ENCODE peak calls at places on chromosomes 11 and 22, in seven cellular contexts. One of them, this sample, is unnamed.

GRCh38 chr11:79438631-79439429 is 2.0 kb downstream of the TENM4 start:
- DNase-seq in heart right ventricle: peak
- DNase-seq in CD8-positive, alpha-beta memory T cell: no peak
- DNase-seq in transverse colon: peak
- DNase-seq in neuronal stem cell: peak
- DNase-seq in ascending aorta: peak
- DNase-seq in HCT116: no peak
- DNase-seq in this sample: peak

GRCh38 chr22:37282385-37282677 is at the start of gene CYTH4:
- DNase-seq in heart right ventricle: peak
- DNase-seq in CD8-positive, alpha-beta memory T cell: peak
- DNase-seq in transverse colon: peak
- DNase-seq in neuronal stem cell: no peak
- DNase-seq in ascending aorta: peak
- DNase-seq in HCT116: no peak
- DNase-seq in this sample: peak

GRCh38 chr22:25940479-25940878 is 198.5 kb downstream of the MYO18B start:
- DNase-seq in heart right ventricle: no peak
- DNase-seq in CD8-positive, alpha-beta memory T cell: no peak
- DNase-seq in transverse colon: no peak
- DNase-seq in neuronal stem cell: no peak
- DNase-seq in ascending aorta: no peak
- DNase-seq in HCT116: no peak
- DNase-seq in this sample: no peak

GRCh38 chr11:68855205-68855978 is 13.7 kb upstream of the CPT1A start:
- DNase-seq in heart right ventricle: peak
- DNase-seq in CD8-positive, alpha-beta memory T cell: no peak
- DNase-seq in transverse colon: peak
- DNase-seq in neuronal stem cell: no peak
- DNase-seq in ascending aorta: no peak
- DNase-seq in HCT116: no peak
- DNase-seq in this sample: peak

GRCh38 chr11:72629266-72629665 is 45.0 kb downstream of the PDE2A start:
- DNase-seq in heart right ventricle: peak
- DNase-seq in CD8-positive, alpha-beta memory T cell: no peak
- DNase-seq in transverse colon: peak
- DNase-seq in neuronal stem cell: no peak
- DNase-seq in ascending aorta: no peak
- DNase-seq in HCT116: no peak
- DNase-seq in this sample: no peak

GRCh38 chr22:32789797-32790620 is 11.5 kb upstream of the TIMP3 start:
- DNase-seq in heart right ventricle: no peak
- DNase-seq in CD8-positive, alpha-beta memory T cell: no peak
- DNase-seq in transverse colon: no peak
- DNase-seq in neuronal stem cell: no peak
- DNase-seq in ascending aorta: no peak
- DNase-seq in HCT116: no peak
- DNase-seq in this sample: no peak

GRCh38 chr11:116215471-116216113 is 557.2 kb downstream of the BUD13 start:
- DNase-seq in heart right ventricle: no peak
- DNase-seq in CD8-positive, alpha-beta memory T cell: no peak
- DNase-seq in transverse colon: no peak
- DNase-seq in neuronal stem cell: no peak
- DNase-seq in ascending aorta: peak
- DNase-seq in HCT116: no peak
- DNase-seq in this sample: no peak

GRCh38 chr22:32723632-32724031 is 77.9 kb upstream of the TIMP3 start:
- DNase-seq in heart right ventricle: peak
- DNase-seq in CD8-positive, alpha-beta memory T cell: no peak
- DNase-seq in transverse colon: peak
- DNase-seq in neuronal stem cell: no peak
- DNase-seq in ascending aorta: peak
- DNase-seq in HCT116: no peak
- DNase-seq in this sample: no peak

GRCh38 chr11:44304091-44305084 is 5.6 kb downstream of the ALX4 start:
- DNase-seq in heart right ventricle: no peak
- DNase-seq in CD8-positive, alpha-beta memory T cell: no peak
- DNase-seq in transverse colon: no peak
- DNase-seq in neuronal stem cell: no peak
- DNase-seq in ascending aorta: no peak
- DNase-seq in HCT116: no peak
- DNase-seq in this sample: no peak

GRCh38 chr22:50702821-50703725 is 30.4 kb downstream of the SHANK3 start:
- DNase-seq in heart right ventricle: peak
- DNase-seq in CD8-positive, alpha-beta memory T cell: peak
- DNase-seq in transverse colon: no peak
- DNase-seq in neuronal stem cell: no peak
- DNase-seq in ascending aorta: peak
- DNase-seq in HCT116: no peak
- DNase-seq in this sample: no peak

GRCh38 chr11:112526699-112527410 is 266.2 kb upstream of the PLET1 start:
- DNase-seq in heart right ventricle: no peak
- DNase-seq in CD8-positive, alpha-beta memory T cell: no peak
- DNase-seq in transverse colon: no peak
- DNase-seq in neuronal stem cell: no peak
- DNase-seq in ascending aorta: no peak
- DNase-seq in HCT116: no peak
- DNase-seq in this sample: no peak

GRCh38 chr22:31394326-31394725 is 5.1 kb upstream of the DRG1 start:
- DNase-seq in heart right ventricle: no peak
- DNase-seq in CD8-positive, alpha-beta memory T cell: no peak
- DNase-seq in transverse colon: no peak
- DNase-seq in neuronal stem cell: no peak
- DNase-seq in ascending aorta: no peak
- DNase-seq in HCT116: no peak
- DNase-seq in this sample: no peak

GRCh38 chr11:119323532-119324033 is 6.7 kb upstream of the MCAM start:
- DNase-seq in heart right ventricle: no peak
- DNase-seq in CD8-positive, alpha-beta memory T cell: peak
- DNase-seq in transverse colon: peak
- DNase-seq in neuronal stem cell: no peak
- DNase-seq in ascending aorta: peak
- DNase-seq in HCT116: peak
- DNase-seq in this sample: peak

GRCh38 chr22:47198801-47199251 is 436.4 kb downstream of the TBC1D22A start:
- DNase-seq in heart right ventricle: no peak
- DNase-seq in CD8-positive, alpha-beta memory T cell: no peak
- DNase-seq in transverse colon: no peak
- DNase-seq in neuronal stem cell: no peak
- DNase-seq in ascending aorta: peak
- DNase-seq in HCT116: no peak
- DNase-seq in this sample: no peak

GRCh38 chr11:65557280-65558001 is 718 bp downstream of the LTBP3 start:
- DNase-seq in heart right ventricle: peak
- DNase-seq in CD8-positive, alpha-beta memory T cell: no peak
- DNase-seq in transverse colon: no peak
- DNase-seq in neuronal stem cell: no peak
- DNase-seq in ascending aorta: no peak
- DNase-seq in HCT116: no peak
- DNase-seq in this sample: no peak

GRCh38 chr11:65555693-65556231 is 2.4 kb downstream of the LTBP3 start:
- DNase-seq in heart right ventricle: peak
- DNase-seq in CD8-positive, alpha-beta memory T cell: no peak
- DNase-seq in transverse colon: no peak
- DNase-seq in neuronal stem cell: no peak
- DNase-seq in ascending aorta: peak
- DNase-seq in HCT116: peak
- DNase-seq in this sample: peak

GRCh38 chr11:65554842-65555395 is 3.2 kb downstream of the LTBP3 start:
- DNase-seq in heart right ventricle: no peak
- DNase-seq in CD8-positive, alpha-beta memory T cell: no peak
- DNase-seq in transverse colon: no peak
- DNase-seq in neuronal stem cell: no peak
- DNase-seq in ascending aorta: no peak
- DNase-seq in HCT116: no peak
- DNase-seq in this sample: no peak

GRCh38 chr11:65558002-65558784 is at the start of gene LTBP3:
- DNase-seq in heart right ventricle: peak
- DNase-seq in CD8-positive, alpha-beta memory T cell: peak
- DNase-seq in transverse colon: peak
- DNase-seq in neuronal stem cell: no peak
- DNase-seq in ascending aorta: peak
- DNase-seq in HCT116: no peak
- DNase-seq in this sample: peak

DNA sequence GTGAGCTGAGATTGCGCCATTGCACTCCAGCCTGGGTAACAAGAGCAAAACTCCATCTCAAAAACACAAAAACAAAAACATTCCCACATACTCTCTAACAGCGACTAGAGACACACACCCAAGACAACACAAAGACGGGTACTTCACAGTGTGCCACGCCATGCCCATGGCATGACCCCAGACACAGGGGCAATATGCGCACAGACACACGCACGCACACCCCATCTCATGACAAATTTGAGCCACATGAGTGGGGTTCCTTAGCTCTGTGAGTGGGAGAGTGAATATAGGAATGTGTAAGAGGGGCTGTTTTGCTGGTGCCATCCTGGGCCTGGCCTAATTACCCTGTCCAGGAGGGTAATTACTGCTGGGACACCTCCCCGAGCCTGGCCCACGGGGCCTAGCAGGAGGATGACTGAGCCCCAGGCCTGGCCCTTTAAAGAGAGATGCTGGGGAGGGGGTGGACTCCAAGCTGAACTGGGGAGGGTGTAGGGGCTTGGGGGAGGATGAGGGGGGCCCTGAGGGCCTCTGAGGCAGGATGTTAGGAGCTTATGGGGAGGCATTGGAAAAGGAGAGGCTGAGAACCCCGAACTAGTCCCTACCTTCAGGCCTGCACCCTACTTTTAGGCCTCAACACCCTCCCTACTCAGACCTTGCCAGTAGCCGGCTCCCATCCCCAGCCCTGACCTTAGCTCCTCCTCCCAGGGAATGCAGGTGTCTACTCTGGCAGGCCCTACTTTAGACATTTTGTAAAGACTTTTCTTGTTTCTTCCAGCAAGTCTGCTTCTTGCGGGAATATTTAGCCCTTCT is 1.5 kb downstream of the LTBP3 start:
- DNase-seq in heart right ventricle: no peak
- DNase-seq in CD8-positive, alpha-beta memory T cell: no peak
- DNase-seq in transverse colon: no peak
- DNase-seq in neuronal stem cell: no peak
- DNase-seq in ascending aorta: no peak
- DNase-seq in HCT116: no peak
- DNase-seq in this sample: no peak
- H3K27ac ChIP-seq in heart right ventricle: peak
- H3K27ac ChIP-seq in CD8-positive, alpha-beta memory T cell: peak
- H3K27ac ChIP-seq in transverse colon: peak
- H3K27ac ChIP-seq in neuronal stem cell: no peak
- H3K27ac ChIP-seq in ascending aorta: peak
- H3K27ac ChIP-seq in HCT116: peak
- H3K27ac ChIP-seq in this sample: peak

DNA sequence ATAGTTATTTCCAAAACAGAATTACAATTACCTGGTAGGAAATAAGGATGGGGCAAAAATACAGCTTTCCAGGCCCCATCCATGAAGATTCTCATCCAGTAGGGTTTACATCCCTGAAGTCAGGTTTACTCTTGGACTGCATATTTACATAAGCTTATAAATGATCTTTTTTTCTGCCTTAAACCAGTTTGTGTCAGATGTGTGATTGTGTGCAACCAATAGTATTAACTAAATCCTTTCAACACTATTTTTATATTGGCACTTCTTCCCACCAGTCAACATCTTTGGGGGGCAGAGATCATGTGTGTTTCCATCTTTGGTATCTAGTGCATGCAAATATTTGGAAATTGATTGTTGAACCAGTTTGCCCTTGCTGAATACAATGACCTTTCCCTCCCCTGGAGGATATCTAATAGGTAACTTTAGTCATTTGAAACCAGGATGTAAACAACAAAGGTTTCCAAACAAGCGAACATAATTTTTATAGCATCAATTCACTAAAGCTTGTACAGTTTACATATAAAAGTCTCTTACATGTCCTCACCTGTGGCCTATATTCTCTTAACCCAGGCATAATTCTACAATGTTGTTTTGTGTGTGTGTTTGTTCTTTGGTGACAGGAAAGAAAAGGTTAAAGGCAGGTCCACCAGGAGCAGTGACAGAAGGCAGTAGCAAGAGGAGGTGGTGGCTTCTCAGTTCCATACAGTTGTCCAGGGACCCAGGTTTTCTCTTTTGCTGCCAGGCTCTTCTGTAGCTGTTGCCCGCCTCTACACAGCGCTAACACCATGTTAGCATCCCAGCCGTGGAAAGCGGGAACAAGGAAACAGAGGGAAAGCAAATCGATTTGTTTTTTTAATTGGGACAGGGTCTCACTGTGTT is 1.7 kb upstream of the ME3 start:
- DNase-seq in heart right ventricle: no peak
- DNase-seq in CD8-positive, alpha-beta memory T cell: no peak
- DNase-seq in transverse colon: peak
- DNase-seq in neuronal stem cell: no peak
- DNase-seq in ascending aorta: no peak
- DNase-seq in HCT116: no peak
- DNase-seq in this sample: no peak
- H3K4me3 ChIP-seq in heart right ventricle: no peak
- H3K4me3 ChIP-seq in CD8-positive, alpha-beta memory T cell: no peak
- H3K4me3 ChIP-seq in transverse colon: no peak
- H3K4me3 ChIP-seq in neuronal stem cell: no peak
- H3K4me3 ChIP-seq in ascending aorta: no peak
- H3K4me3 ChIP-seq in HCT116: no peak
- H3K4me3 ChIP-seq in this sample: no peak

DNA sequence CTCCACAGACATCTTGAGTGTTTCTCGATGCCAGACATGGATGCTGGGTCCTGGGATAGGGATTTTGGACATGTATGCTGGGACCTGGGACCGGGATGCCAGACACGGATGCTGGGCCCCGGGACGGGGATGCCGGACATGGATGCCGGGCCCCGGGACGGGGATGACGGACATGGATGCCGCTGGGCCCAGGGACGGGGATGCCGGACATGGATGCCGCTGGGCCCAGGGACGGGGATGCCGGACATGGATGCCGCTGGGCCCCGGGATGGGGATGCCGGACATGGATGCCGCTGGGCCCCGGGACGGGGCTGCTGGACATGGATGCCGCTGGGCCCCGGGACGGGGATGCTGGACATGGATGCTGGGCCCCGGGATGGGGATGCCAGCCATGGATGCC is 97.1 kb upstream of the NNMT start:
- DNase-seq in heart right ventricle: no peak
- DNase-seq in CD8-positive, alpha-beta memory T cell: no peak
- DNase-seq in transverse colon: no peak
- DNase-seq in neuronal stem cell: no peak
- DNase-seq in ascending aorta: no peak
- DNase-seq in HCT116: no peak
- DNase-seq in this sample: no peak
- H3K27ac ChIP-seq in heart right ventricle: peak
- H3K27ac ChIP-seq in CD8-positive, alpha-beta memory T cell: no peak
- H3K27ac ChIP-seq in transverse colon: peak
- H3K27ac ChIP-seq in neuronal stem cell: no peak
- H3K27ac ChIP-seq in ascending aorta: peak
- H3K27ac ChIP-seq in HCT116: no peak
- H3K27ac ChIP-seq in this sample: peak

DNA sequence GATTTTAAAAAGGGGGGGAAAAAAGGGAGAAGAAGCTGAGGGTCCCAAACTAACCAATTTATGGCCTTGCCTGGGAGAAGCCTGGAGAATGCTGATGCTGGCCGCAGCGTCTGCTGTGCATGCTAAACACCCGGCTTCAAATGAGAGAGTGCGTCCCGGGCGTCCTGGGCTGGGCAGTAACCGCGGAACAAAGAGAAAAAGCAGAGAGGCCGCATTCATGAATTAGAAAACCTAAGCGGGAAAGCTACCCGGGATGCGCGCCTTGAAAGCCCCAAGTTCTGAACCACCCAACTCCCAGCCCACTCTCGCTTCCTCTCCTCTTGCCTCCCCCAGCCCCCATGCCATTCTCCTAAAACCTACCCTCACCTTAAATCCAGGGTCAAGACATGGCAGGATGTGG is 6.5 kb downstream of the MN1 start:
- DNase-seq in heart right ventricle: no peak
- DNase-seq in CD8-positive, alpha-beta memory T cell: no peak
- DNase-seq in transverse colon: no peak
- DNase-seq in neuronal stem cell: no peak
- DNase-seq in ascending aorta: no peak
- DNase-seq in HCT116: no peak
- DNase-seq in this sample: no peak
- H3K4me3 ChIP-seq in heart right ventricle: peak
- H3K4me3 ChIP-seq in CD8-positive, alpha-beta memory T cell: no peak
- H3K4me3 ChIP-seq in transverse colon: no peak
- H3K4me3 ChIP-seq in neuronal stem cell: peak
- H3K4me3 ChIP-seq in ascending aorta: peak
- H3K4me3 ChIP-seq in HCT116: no peak
- H3K4me3 ChIP-seq in this sample: no peak